ENCODE peak calls at places on chromosomes 1 and 21, in nine cellular contexts. One of them, this sample, is unnamed.

GRCh38 chr1:74053407-74053806 is 144.6 kb downstream of the LRRIQ3 start:
- DNase-seq in AG04450: no peak
- DNase-seq in left colon: no peak
- DNase-seq in NCI-H1105: no peak
- DNase-seq in MV-4-11: no peak
- DNase-seq in activated CD8-positive, alpha-beta T cell treated with anti-CD3 and anti-CD28 coated beads, Interleukin-2, amount 10 ng/mL, durations not matched to agents 7 days and 5 days: no peak
- DNase-seq in GM12878: no peak
- DNase-seq in NCI-H774: no peak
- DNase-seq in activated T-cell treated with anti-CD3 and anti-CD28 coated beads for 24 hours: no peak
- DNase-seq in this sample: no peak

GRCh38 chr1:16491056-16491675 is 22.9 kb downstream of the RNU1-1 start:
- DNase-seq in GM12878: no peak
- DNase-seq in NCI-H774: no peak
- DNase-seq in left colon: no peak
- DNase-seq in AG04450: no peak
- DNase-seq in MV-4-11: no peak
- DNase-seq in NCI-H1105: no peak
- DNase-seq in activated CD8-positive, alpha-beta T cell treated with anti-CD3 and anti-CD28 coated beads, Interleukin-2, amount 10 ng/mL, durations not matched to agents 7 days and 5 days: no peak
- DNase-seq in activated T-cell treated with anti-CD3 and anti-CD28 coated beads for 24 hours: no peak
- DNase-seq in this sample: no peak

GRCh38 chr1:109365642-109366204 is 32.0 kb downstream of the SORT1 start:
- DNase-seq in left colon: peak
- DNase-seq in MV-4-11: no peak
- DNase-seq in GM12878: no peak
- DNase-seq in activated T-cell treated with anti-CD3 and anti-CD28 coated beads for 24 hours: no peak
- DNase-seq in activated CD8-positive, alpha-beta T cell treated with anti-CD3 and anti-CD28 coated beads, Interleukin-2, amount 10 ng/mL, durations not matched to agents 7 days and 5 days: no peak
- DNase-seq in AG04450: no peak
- DNase-seq in NCI-H774: no peak
- DNase-seq in NCI-H1105: no peak
- DNase-seq in this sample: no peak

GRCh38 chr1:117710710-117711109 is 104.9 kb downstream of the TENT5C start:
- DNase-seq in activated CD8-positive, alpha-beta T cell treated with anti-CD3 and anti-CD28 coated beads, Interleukin-2, amount 10 ng/mL, durations not matched to agents 7 days and 5 days: no peak
- DNase-seq in NCI-H774: no peak
- DNase-seq in left colon: no peak
- DNase-seq in NCI-H1105: no peak
- DNase-seq in activated T-cell treated with anti-CD3 and anti-CD28 coated beads for 24 hours: no peak
- DNase-seq in MV-4-11: no peak
- DNase-seq in GM12878: no peak
- DNase-seq in AG04450: no peak
- DNase-seq in this sample: no peak

GRCh38 chr21:45335761-45336534 is 48.3 kb upstream of the POFUT2 start:
- DNase-seq in left colon: no peak
- DNase-seq in MV-4-11: no peak
- DNase-seq in AG04450: no peak
- DNase-seq in NCI-H774: no peak
- DNase-seq in activated CD8-positive, alpha-beta T cell treated with anti-CD3 and anti-CD28 coated beads, Interleukin-2, amount 10 ng/mL, durations not matched to agents 7 days and 5 days: no peak
- DNase-seq in activated T-cell treated with anti-CD3 and anti-CD28 coated beads for 24 hours: no peak
- DNase-seq in NCI-H1105: no peak
- DNase-seq in GM12878: no peak
- DNase-seq in this sample: no peak

GRCh38 chr1:33822396-33822795 is 41.5 kb upstream of the HMGB4 start:
- DNase-seq in GM12878: no peak
- DNase-seq in NCI-H1105: no peak
- DNase-seq in AG04450: no peak
- DNase-seq in activated CD8-positive, alpha-beta T cell treated with anti-CD3 and anti-CD28 coated beads, Interleukin-2, amount 10 ng/mL, durations not matched to agents 7 days and 5 days: no peak
- DNase-seq in activated T-cell treated with anti-CD3 and anti-CD28 coated beads for 24 hours: no peak
- DNase-seq in left colon: no peak
- DNase-seq in MV-4-11: no peak
- DNase-seq in NCI-H774: no peak
- DNase-seq in this sample: no peak

GRCh38 chr1:15676688-15677661 is 7.1 kb upstream of the PLEKHM2 start:
- DNase-seq in left colon: no peak
- DNase-seq in MV-4-11: no peak
- DNase-seq in activated T-cell treated with anti-CD3 and anti-CD28 coated beads for 24 hours: no peak
- DNase-seq in NCI-H1105: no peak
- DNase-seq in NCI-H774: no peak
- DNase-seq in GM12878: no peak
- DNase-seq in activated CD8-positive, alpha-beta T cell treated with anti-CD3 and anti-CD28 coated beads, Interleukin-2, amount 10 ng/mL, durations not matched to agents 7 days and 5 days: no peak
- DNase-seq in AG04450: no peak
- DNase-seq in this sample: no peak

GRCh38 chr1:159889821-159890252 is 10.1 kb downstream of the CFAP45 start:
- DNase-seq in left colon: no peak
- DNase-seq in activated T-cell treated with anti-CD3 and anti-CD28 coated beads for 24 hours: no peak
- DNase-seq in NCI-H774: no peak
- DNase-seq in activated CD8-positive, alpha-beta T cell treated with anti-CD3 and anti-CD28 coated beads, Interleukin-2, amount 10 ng/mL, durations not matched to agents 7 days and 5 days: no peak
- DNase-seq in GM12878: peak
- DNase-seq in MV-4-11: peak
- DNase-seq in NCI-H1105: no peak
- DNase-seq in AG04450: peak
- DNase-seq in this sample: peak

GRCh38 chr1:110337704-110338199 is 1.4 kb upstream of the RBM15 start:
- DNase-seq in NCI-H1105: peak
- DNase-seq in MV-4-11: peak
- DNase-seq in activated T-cell treated with anti-CD3 and anti-CD28 coated beads for 24 hours: peak
- DNase-seq in NCI-H774: peak
- DNase-seq in AG04450: no peak
- DNase-seq in GM12878: no peak
- DNase-seq in left colon: peak
- DNase-seq in activated CD8-positive, alpha-beta T cell treated with anti-CD3 and anti-CD28 coated beads, Interleukin-2, amount 10 ng/mL, durations not matched to agents 7 days and 5 days: peak
- DNase-seq in this sample: peak

GRCh38 chr21:29196021-29196663 is 65.7 kb downstream of the MAP3K7CL start:
- DNase-seq in left colon: peak
- DNase-seq in NCI-H774: no peak
- DNase-seq in MV-4-11: peak
- DNase-seq in activated CD8-positive, alpha-beta T cell treated with anti-CD3 and anti-CD28 coated beads, Interleukin-2, amount 10 ng/mL, durations not matched to agents 7 days and 5 days: peak
- DNase-seq in AG04450: peak
- DNase-seq in NCI-H1105: no peak
- DNase-seq in GM12878: peak
- DNase-seq in activated T-cell treated with anti-CD3 and anti-CD28 coated beads for 24 hours: peak
- DNase-seq in this sample: peak

GRCh38 chr1:44532567-44532944 is 127.5 kb downstream of the RNF220 start:
- DNase-seq in AG04450: no peak
- DNase-seq in GM12878: no peak
- DNase-seq in left colon: no peak
- DNase-seq in NCI-H774: no peak
- DNase-seq in NCI-H1105: no peak
- DNase-seq in MV-4-11: no peak
- DNase-seq in activated CD8-positive, alpha-beta T cell treated with anti-CD3 and anti-CD28 coated beads, Interleukin-2, amount 10 ng/mL, durations not matched to agents 7 days and 5 days: no peak
- DNase-seq in activated T-cell treated with anti-CD3 and anti-CD28 coated beads for 24 hours: no peak
- DNase-seq in this sample: no peak

GRCh38 chr1:171433451-171433850 is 51.9 kb upstream of the PRRC2C start:
- DNase-seq in left colon: no peak
- DNase-seq in NCI-H774: no peak
- DNase-seq in NCI-H1105: no peak
- DNase-seq in GM12878: no peak
- DNase-seq in MV-4-11: no peak
- DNase-seq in AG04450: peak
- DNase-seq in activated T-cell treated with anti-CD3 and anti-CD28 coated beads for 24 hours: no peak
- DNase-seq in activated CD8-positive, alpha-beta T cell treated with anti-CD3 and anti-CD28 coated beads, Interleukin-2, amount 10 ng/mL, durations not matched to agents 7 days and 5 days: no peak
- DNase-seq in this sample: no peak

GRCh38 chr21:17598437-17598836 is 14.3 kb downstream of the BTG3 start:
- DNase-seq in GM12878: no peak
- DNase-seq in left colon: no peak
- DNase-seq in NCI-H1105: no peak
- DNase-seq in AG04450: no peak
- DNase-seq in activated CD8-positive, alpha-beta T cell treated with anti-CD3 and anti-CD28 coated beads, Interleukin-2, amount 10 ng/mL, durations not matched to agents 7 days and 5 days: no peak
- DNase-seq in activated T-cell treated with anti-CD3 and anti-CD28 coated beads for 24 hours: no peak
- DNase-seq in NCI-H774: no peak
- DNase-seq in MV-4-11: no peak
- DNase-seq in this sample: no peak

GRCh38 chr1:12095822-12096263 is 32.7 kb downstream of the TNFRSF8 start:
- DNase-seq in left colon: no peak
- DNase-seq in activated CD8-positive, alpha-beta T cell treated with anti-CD3 and anti-CD28 coated beads, Interleukin-2, amount 10 ng/mL, durations not matched to agents 7 days and 5 days: no peak
- DNase-seq in NCI-H1105: no peak
- DNase-seq in MV-4-11: peak
- DNase-seq in NCI-H774: no peak
- DNase-seq in GM12878: no peak
- DNase-seq in activated T-cell treated with anti-CD3 and anti-CD28 coated beads for 24 hours: no peak
- DNase-seq in AG04450: no peak
- DNase-seq in this sample: no peak

GRCh38 chr1:17212487-17213121 is 7.7 kb downstream of the PADI1 start:
- DNase-seq in NCI-H1105: no peak
- DNase-seq in activated CD8-positive, alpha-beta T cell treated with anti-CD3 and anti-CD28 coated beads, Interleukin-2, amount 10 ng/mL, durations not matched to agents 7 days and 5 days: peak
- DNase-seq in GM12878: no peak
- DNase-seq in NCI-H774: no peak
- DNase-seq in MV-4-11: peak
- DNase-seq in activated T-cell treated with anti-CD3 and anti-CD28 coated beads for 24 hours: peak
- DNase-seq in left colon: peak
- DNase-seq in AG04450: peak
- DNase-seq in this sample: peak

GRCh38 chr1:77283701-77284425 is 2.0 kb downstream of the AK5 start:
- DNase-seq in GM12878: no peak
- DNase-seq in NCI-H1105: no peak
- DNase-seq in AG04450: no peak
- DNase-seq in MV-4-11: no peak
- DNase-seq in left colon: no peak
- DNase-seq in activated CD8-positive, alpha-beta T cell treated with anti-CD3 and anti-CD28 coated beads, Interleukin-2, amount 10 ng/mL, durations not matched to agents 7 days and 5 days: no peak
- DNase-seq in activated T-cell treated with anti-CD3 and anti-CD28 coated beads for 24 hours: no peak
- DNase-seq in NCI-H774: no peak
- DNase-seq in this sample: no peak

GRCh38 chr1:32848354-32849063 is 22.2 kb downstream of the FNDC5 start:
- DNase-seq in activated CD8-positive, alpha-beta T cell treated with anti-CD3 and anti-CD28 coated beads, Interleukin-2, amount 10 ng/mL, durations not matched to agents 7 days and 5 days: no peak
- DNase-seq in activated T-cell treated with anti-CD3 and anti-CD28 coated beads for 24 hours: no peak
- DNase-seq in GM12878: no peak
- DNase-seq in NCI-H1105: peak
- DNase-seq in AG04450: no peak
- DNase-seq in left colon: no peak
- DNase-seq in MV-4-11: no peak
- DNase-seq in NCI-H774: peak
- DNase-seq in this sample: no peak

GRCh38 chr1:3064901-3065300 is 4.1 kb upstream of the PRDM16 start:
- DNase-seq in AG04450: no peak
- DNase-seq in MV-4-11: no peak
- DNase-seq in activated T-cell treated with anti-CD3 and anti-CD28 coated beads for 24 hours: no peak
- DNase-seq in GM12878: no peak
- DNase-seq in NCI-H774: no peak
- DNase-seq in left colon: no peak
- DNase-seq in NCI-H1105: no peak
- DNase-seq in activated CD8-positive, alpha-beta T cell treated with anti-CD3 and anti-CD28 coated beads, Interleukin-2, amount 10 ng/mL, durations not matched to agents 7 days and 5 days: no peak
- DNase-seq in this sample: no peak

GRCh38 chr1:21906173-21907078 is 30.7 kb downstream of the HSPG2 start:
- DNase-seq in AG04450: no peak
- DNase-seq in NCI-H774: no peak
- DNase-seq in MV-4-11: peak
- DNase-seq in activated T-cell treated with anti-CD3 and anti-CD28 coated beads for 24 hours: no peak
- DNase-seq in NCI-H1105: no peak
- DNase-seq in activated CD8-positive, alpha-beta T cell treated with anti-CD3 and anti-CD28 coated beads, Interleukin-2, amount 10 ng/mL, durations not matched to agents 7 days and 5 days: no peak
- DNase-seq in left colon: no peak
- DNase-seq in GM12878: no peak
- DNase-seq in this sample: no peak

GRCh38 chr1:221228594-221228993 is 349.4 kb downstream of the HLX start:
- DNase-seq in NCI-H1105: no peak
- DNase-seq in AG04450: no peak
- DNase-seq in activated CD8-positive, alpha-beta T cell treated with anti-CD3 and anti-CD28 coated beads, Interleukin-2, amount 10 ng/mL, durations not matched to agents 7 days and 5 days: no peak
- DNase-seq in activated T-cell treated with anti-CD3 and anti-CD28 coated beads for 24 hours: no peak
- DNase-seq in NCI-H774: peak
- DNase-seq in left colon: no peak
- DNase-seq in MV-4-11: no peak
- DNase-seq in GM12878: no peak
- DNase-seq in this sample: no peak

GRCh38 chr1:166484471-166484870 is 317.7 kb upstream of the FAM78B start:
- DNase-seq in AG04450: no peak
- DNase-seq in NCI-H774: no peak
- DNase-seq in left colon: no peak
- DNase-seq in GM12878: no peak
- DNase-seq in activated T-cell treated with anti-CD3 and anti-CD28 coated beads for 24 hours: no peak
- DNase-seq in MV-4-11: no peak
- DNase-seq in activated CD8-positive, alpha-beta T cell treated with anti-CD3 and anti-CD28 coated beads, Interleukin-2, amount 10 ng/mL, durations not matched to agents 7 days and 5 days: no peak
- DNase-seq in NCI-H1105: no peak
- DNase-seq in this sample: no peak

GRCh38 chr1:209202826-209203439 is 380.6 kb upstream of the CAMK1G start:
- DNase-seq in activated CD8-positive, alpha-beta T cell treated with anti-CD3 and anti-CD28 coated beads, Interleukin-2, amount 10 ng/mL, durations not matched to agents 7 days and 5 days: peak
- DNase-seq in NCI-H1105: peak
- DNase-seq in NCI-H774: peak
- DNase-seq in AG04450: peak
- DNase-seq in MV-4-11: no peak
- DNase-seq in left colon: no peak
- DNase-seq in activated T-cell treated with anti-CD3 and anti-CD28 coated beads for 24 hours: no peak
- DNase-seq in GM12878: no peak
- DNase-seq in this sample: peak

GRCh38 chr1:41492341-41492848 is 7.9 kb upstream of the EDN2 start:
- DNase-seq in MV-4-11: peak
- DNase-seq in activated T-cell treated with anti-CD3 and anti-CD28 coated beads for 24 hours: no peak
- DNase-seq in activated CD8-positive, alpha-beta T cell treated with anti-CD3 and anti-CD28 coated beads, Interleukin-2, amount 10 ng/mL, durations not matched to agents 7 days and 5 days: peak
- DNase-seq in GM12878: no peak
- DNase-seq in NCI-H774: no peak
- DNase-seq in NCI-H1105: no peak
- DNase-seq in AG04450: no peak
- DNase-seq in left colon: peak
- DNase-seq in this sample: peak

GRCh38 chr1:119410977-119411376 is 4.0 kb upstream of the HSD3B2 start:
- DNase-seq in left colon: no peak
- DNase-seq in NCI-H1105: no peak
- DNase-seq in activated T-cell treated with anti-CD3 and anti-CD28 coated beads for 24 hours: no peak
- DNase-seq in AG04450: no peak
- DNase-seq in GM12878: no peak
- DNase-seq in activated CD8-positive, alpha-beta T cell treated with anti-CD3 and anti-CD28 coated beads, Interleukin-2, amount 10 ng/mL, durations not matched to agents 7 days and 5 days: no peak
- DNase-seq in MV-4-11: no peak
- DNase-seq in NCI-H774: no peak
- DNase-seq in this sample: no peak

GRCh38 chr1:228085287-228085926 is 2.9 kb downstream of the ARF1 start:
- DNase-seq in NCI-H774: no peak
- DNase-seq in activated CD8-positive, alpha-beta T cell treated with anti-CD3 and anti-CD28 coated beads, Interleukin-2, amount 10 ng/mL, durations not matched to agents 7 days and 5 days: no peak
- DNase-seq in NCI-H1105: no peak
- DNase-seq in AG04450: peak
- DNase-seq in left colon: peak
- DNase-seq in activated T-cell treated with anti-CD3 and anti-CD28 coated beads for 24 hours: no peak
- DNase-seq in MV-4-11: no peak
- DNase-seq in GM12878: no peak
- DNase-seq in this sample: no peak

GRCh38 chr1:244186372-244186771 is 135.3 kb downstream of the ZBTB18 start:
- DNase-seq in NCI-H1105: no peak
- DNase-seq in AG04450: no peak
- DNase-seq in MV-4-11: no peak
- DNase-seq in NCI-H774: no peak
- DNase-seq in activated CD8-positive, alpha-beta T cell treated with anti-CD3 and anti-CD28 coated beads, Interleukin-2, amount 10 ng/mL, durations not matched to agents 7 days and 5 days: no peak
- DNase-seq in activated T-cell treated with anti-CD3 and anti-CD28 coated beads for 24 hours: no peak
- DNase-seq in left colon: no peak
- DNase-seq in GM12878: no peak
- DNase-seq in this sample: no peak

GRCh38 chr1:56333461-56333860 is 245.9 kb downstream of the PLPP3 start:
- DNase-seq in AG04450: no peak
- DNase-seq in MV-4-11: no peak
- DNase-seq in GM12878: no peak
- DNase-seq in activated T-cell treated with anti-CD3 and anti-CD28 coated beads for 24 hours: no peak
- DNase-seq in NCI-H774: no peak
- DNase-seq in NCI-H1105: no peak
- DNase-seq in activated CD8-positive, alpha-beta T cell treated with anti-CD3 and anti-CD28 coated beads, Interleukin-2, amount 10 ng/mL, durations not matched to agents 7 days and 5 days: no peak
- DNase-seq in left colon: no peak
- DNase-seq in this sample: no peak

GRCh38 chr1:53294557-53294956 is 33.3 kb downstream of the LRP8 start:
- DNase-seq in GM12878: no peak
- DNase-seq in AG04450: peak
- DNase-seq in activated CD8-positive, alpha-beta T cell treated with anti-CD3 and anti-CD28 coated beads, Interleukin-2, amount 10 ng/mL, durations not matched to agents 7 days and 5 days: peak
- DNase-seq in activated T-cell treated with anti-CD3 and anti-CD28 coated beads for 24 hours: peak
- DNase-seq in MV-4-11: no peak
- DNase-seq in left colon: no peak
- DNase-seq in NCI-H1105: no peak
- DNase-seq in NCI-H774: no peak
- DNase-seq in this sample: no peak

GRCh38 chr1:178509608-178510007 is 3.3 kb upstream of the TEX35 start:
- DNase-seq in NCI-H1105: no peak
- DNase-seq in NCI-H774: no peak
- DNase-seq in MV-4-11: no peak
- DNase-seq in activated T-cell treated with anti-CD3 and anti-CD28 coated beads for 24 hours: no peak
- DNase-seq in left colon: no peak
- DNase-seq in activated CD8-positive, alpha-beta T cell treated with anti-CD3 and anti-CD28 coated beads, Interleukin-2, amount 10 ng/mL, durations not matched to agents 7 days and 5 days: no peak
- DNase-seq in GM12878: no peak
- DNase-seq in AG04450: no peak
- DNase-seq in this sample: no peak

GRCh38 chr1:89489037-89489729 is 35.4 kb upstream of the LRRC8B start:
- DNase-seq in MV-4-11: peak
- DNase-seq in left colon: no peak
- DNase-seq in NCI-H1105: no peak
- DNase-seq in GM12878: no peak
- DNase-seq in activated CD8-positive, alpha-beta T cell treated with anti-CD3 and anti-CD28 coated beads, Interleukin-2, amount 10 ng/mL, durations not matched to agents 7 days and 5 days: no peak
- DNase-seq in NCI-H774: no peak
- DNase-seq in AG04450: no peak
- DNase-seq in activated T-cell treated with anti-CD3 and anti-CD28 coated beads for 24 hours: no peak
- DNase-seq in this sample: peak

GRCh38 chr21:36550761-36551160 is 70.8 kb upstream of the CLDN14 start:
- DNase-seq in NCI-H1105: no peak
- DNase-seq in left colon: no peak
- DNase-seq in activated T-cell treated with anti-CD3 and anti-CD28 coated beads for 24 hours: no peak
- DNase-seq in GM12878: no peak
- DNase-seq in NCI-H774: no peak
- DNase-seq in MV-4-11: no peak
- DNase-seq in AG04450: no peak
- DNase-seq in activated CD8-positive, alpha-beta T cell treated with anti-CD3 and anti-CD28 coated beads, Interleukin-2, amount 10 ng/mL, durations not matched to agents 7 days and 5 days: no peak
- DNase-seq in this sample: no peak

This sample was measured in HL-60.